ENCODE peak calls at places on chromosome 19, in eight cellular contexts. D is astrocyte, S is GM23338, T is uterus, J is AG09309, C is sigmoid colon, G is GM23248, M is AG10803. A is an unnamed sample.

GRCh38 chr19:19205416-19206410 is 2.5 kb upstream of the NR2C2AP start:
- DNase-seq in T (no peak), S (no peak), M (no peak), J (no peak), C (no peak), D (no peak), G (no peak), A (no peak)

GRCh38 chr19:18520848-18521691 is 800 bp downstream of the ELL start:
- DNase-seq in D (no peak), C (peak; percentile 81), J (no peak), S (peak; percentile 38), M (no peak), T (peak; percentile 45), G (peak; percentile 63), A (peak; percentile 15)

GRCh38 chr19:8610928-8611284 is 391 bp upstream of the ADAMTS10 start:
- DNase-seq in J (no peak), G (no peak), C (no peak), T (no peak), D (no peak), M (no peak), S (peak; percentile 83), A (no peak)

GRCh38 chr19:55486043-55486970 is 1.3 kb downstream of the NAT14 start:
- DNase-seq in T (peak; percentile 67), J (no peak), D (no peak), G (peak; percentile 81), C (peak; percentile 82), S (no peak), M (peak; percentile 30), A (no peak)

GRCh38 chr19:10643166-10643967 is 10.8 kb upstream of the ILF3 start:
- DNase-seq in D (no peak), C (no peak), M (no peak), S (no peak), G (no peak), J (no peak), T (no peak), A (no peak)

GRCh38 chr19:38949580-38950367 is 19.0 kb downstream of the MRPS12 start:
- DNase-seq in T (peak; percentile 78), S (peak; percentile 100), J (no peak), M (peak; percentile 44), C (peak; percentile 90), G (peak; percentile 53), D (peak; percentile 62), A (peak; percentile 71)

GRCh38 chr19:9854282-9854846 is 19.2 kb downstream of the PIN1 start:
- DNase-seq in T (no peak), C (no peak), D (no peak), S (no peak), J (no peak), G (no peak), M (no peak), A (no peak)

GRCh38 chr19:19258589-19259338 is 14.3 kb downstream of the TM6SF2 start:
- DNase-seq in S (no peak), D (no peak), G (no peak), J (no peak), M (no peak), C (no peak), T (no peak), A (no peak)

GRCh38 chr19:29832801-29833200 is 21.0 kb downstream of the CCNE1 start:
- DNase-seq in G (no peak), T (no peak), M (no peak), D (no peak), C (no peak), S (no peak), J (no peak), A (no peak)

GRCh38 chr19:14127929-14128509 is 8.4 kb downstream of the ASF1B start:
- DNase-seq in G (no peak), S (no peak), T (no peak), D (no peak), J (no peak), M (peak; percentile 44), C (no peak), A (no peak)

GRCh38 chr19:24003537-24003936 is 83.5 kb upstream of the ZNF254 start:
- DNase-seq in J (no peak), T (no peak), M (no peak), D (no peak), C (no peak), S (no peak), G (no peak), A (no peak)

GRCh38 chr19:52638601-52639000 is 446 bp upstream of the ZNF83 start:
- DNase-seq in D (peak; percentile 64), M (peak; percentile 52), C (peak; percentile 66), G (peak; percentile 79), T (no peak), S (peak; percentile 40), J (no peak), A (no peak)

GRCh38 chr19:36093687-36094086 is 17.3 kb upstream of the OVOL3 start:
- DNase-seq in T (no peak), G (no peak), D (no peak), C (no peak), S (no peak), J (no peak), M (no peak), A (no peak)

GRCh38 chr19:52962394-52963228 is at the start of gene ZNF816:
- DNase-seq in J (peak; percentile 54), S (peak; percentile 100), M (peak; percentile 88), G (peak; percentile 99), T (peak; percentile 99), C (peak; percentile 99), D (peak; percentile 85), A (peak; percentile 98)

GRCh38 chr19:40754611-40755247 is 3.7 kb downstream of the SNRPA start:
- DNase-seq in C (no peak), S (no peak), G (peak; percentile 51), D (no peak), M (peak; percentile 29), T (no peak), J (no peak), A (no peak)

GRCh38 chr19:3642296-3642695 is 15.7 kb upstream of the CACTIN start:
- DNase-seq in S (no peak), J (no peak), D (no peak), G (no peak), C (no peak), T (no peak), M (no peak), A (no peak)

GRCh38 chr19:39915101-39915847 is 19.2 kb downstream of the FCGBP start:
- DNase-seq in S (peak; percentile 66), D (no peak), T (no peak), C (no peak), J (no peak), M (no peak), G (no peak), A (no peak)

GRCh38 chr19:49064768-49065611 is at the start of gene NTF4:
- DNase-seq in D (no peak), M (no peak), J (no peak), S (peak; percentile 82), C (no peak), G (peak; percentile 50), T (no peak), A (no peak)
- H3K4me3 ChIP-seq in D (no peak within 1 kb of the TSS), M (peak within 1 kb of the TSS; percentile 29), J (peak within 1 kb of the TSS; percentile 1), S (peak within 1 kb of the TSS; percentile 65), C (peak within 1 kb of the TSS; percentile 30), G (peak within 1 kb of the TSS; percentile 57), T (no peak within 1 kb of the TSS), A (no peak within 1 kb of the TSS)

DNA sequence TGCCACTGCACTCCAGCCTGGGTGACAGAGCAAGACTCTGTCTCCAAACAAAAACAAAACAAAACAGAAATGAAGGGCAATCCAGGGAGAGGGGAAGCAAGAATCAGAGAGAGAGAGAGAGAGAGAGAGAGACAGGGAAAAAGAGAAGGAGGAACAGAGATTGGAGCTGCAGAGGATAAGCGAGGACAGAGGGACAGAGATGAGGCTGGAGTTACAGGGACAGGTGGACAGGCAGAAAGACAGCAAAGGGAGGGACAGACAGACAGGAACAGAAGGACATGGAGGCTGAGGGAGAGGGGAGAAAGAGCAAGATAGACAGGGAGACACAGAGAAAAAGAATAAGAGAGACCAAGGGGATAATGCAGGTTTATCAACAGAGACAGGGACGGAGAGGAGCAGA is 1.3 kb upstream of the CRX start:
- DNase-seq in M (no peak), S (no peak), D (no peak), G (no peak), J (no peak), T (no peak), C (no peak), A (no peak)
- H3K4me3 ChIP-seq in M (no peak overlapping the region), S (no peak overlapping the region), D (no peak overlapping the region), G (no peak overlapping the region), J (no peak overlapping the region), T (no peak overlapping the region), C (no peak overlapping the region), A (no peak overlapping the region)

GRCh38 chr19:45442408-45442926 is 18.8 kb upstream of the ERCC1 start:
- DNase-seq in T (no peak), M (no peak), J (no peak), D (no peak), S (no peak), G (no peak), C (no peak), A (no peak)

GRCh38 chr19:45444318-45445041 is 20.8 kb upstream of the ERCC1 start:
- DNase-seq in M (peak; percentile 85), G (peak; percentile 94), C (peak; percentile 97), T (peak; percentile 97), J (no peak), D (peak; percentile 64), S (peak; percentile 95), A (peak; percentile 75)

GRCh38 chr19:45440873-45441654 is 17.3 kb upstream of the ERCC1 start:
- DNase-seq in G (peak; percentile 66), D (peak; percentile 37), C (no peak), S (peak; percentile 49), J (no peak), T (no peak), M (peak; percentile 51), A (no peak)

GRCh38 chr19:45443462-45444317 is 20.0 kb upstream of the ERCC1 start:
- DNase-seq in J (no peak), M (peak; percentile 90), G (peak; percentile 97), S (peak; percentile 99), D (peak; percentile 63), T (peak; percentile 95), C (peak; percentile 99), A (peak; percentile 37)

GRCh38 chr19:45442927-45443461 is 19.3 kb upstream of the ERCC1 start:
- DNase-seq in J (no peak), G (peak; percentile 60), D (peak; percentile 16), M (peak; percentile 37), S (peak; percentile 69), C (peak; percentile 80), T (peak; percentile 44), A (no peak)
- H3K4me3 ChIP-seq in J (peak overlapping the region; percentile 39), G (peak overlapping the region; percentile 69), D (peak overlapping the region; percentile 67), M (peak overlapping the region; percentile 64), S (peak overlapping the region; percentile 85), C (peak overlapping the region; percentile 51), T (peak overlapping the region; percentile 46), A (peak overlapping the region; percentile 65)

DNA sequence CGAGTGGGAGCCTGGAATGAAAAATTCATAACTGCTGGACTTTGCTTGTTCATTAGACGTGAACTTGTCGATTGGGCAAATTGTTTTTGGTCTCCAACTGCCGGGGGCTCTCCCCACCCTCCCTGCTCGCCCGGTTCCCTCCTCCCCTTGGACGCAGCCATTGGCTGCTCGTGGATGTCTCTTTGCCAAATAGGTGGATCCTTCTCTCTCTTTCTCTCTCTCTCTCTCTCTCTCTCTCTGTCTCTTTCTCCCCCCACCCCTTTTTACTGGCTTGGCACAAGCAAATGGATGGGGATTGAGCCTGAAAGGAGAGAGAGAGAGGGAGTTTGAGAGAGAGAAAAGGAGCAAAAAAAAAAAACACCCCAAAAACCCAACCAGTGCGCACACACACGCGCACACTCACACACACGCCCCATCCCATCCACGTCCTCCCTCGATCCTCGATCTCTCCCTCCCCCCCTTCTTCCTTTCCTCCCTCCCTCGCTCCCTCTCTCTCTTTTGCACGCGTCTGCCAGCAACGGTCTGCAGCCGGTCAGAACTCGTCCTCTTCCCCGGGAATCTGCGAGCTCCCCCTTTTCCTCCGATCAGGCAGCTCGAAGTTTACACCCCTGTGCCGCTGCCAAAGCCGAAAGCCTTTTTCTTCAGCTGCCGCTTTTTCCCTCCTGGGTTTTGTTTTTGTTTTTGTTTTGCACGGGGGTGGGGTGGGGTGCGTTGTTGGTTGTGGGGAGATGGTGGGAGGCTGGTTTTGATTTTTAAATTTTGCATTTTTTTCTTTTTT is 27.8 kb downstream of the NFIX start:
- DNase-seq in D (peak; percentile 98), G (peak; percentile 96), S (peak; percentile 77), C (peak; percentile 97), M (peak; percentile 99), J (peak; percentile 96), T (peak; percentile 92), A (no peak)
- H3K4me3 ChIP-seq in D (peak overlapping the region; percentile 57), G (peak overlapping the region; percentile 85), S (peak overlapping the region; percentile 51), C (peak overlapping the region; percentile 47), M (peak overlapping the region; percentile 87), J (peak overlapping the region; percentile 62), T (peak overlapping the region; percentile 33), A (peak overlapping the region; percentile 41)